ENCODE peak calls at places on chromosome 2, in six cellular contexts. O is effector CD4-positive, alpha-beta T cell; V is heart right ventricle; Y is activated naive CD4-positive, alpha-beta T cell treated with anti-CD3 and anti-CD28 coated beads, Interleukin-2, amount 10 ng/mL, durations not matched to agents 7 days and 5 days; G is skeletal muscle cell; U is mesothelial cell of epicardium. F is an unnamed sample.

GRCh38 chr2:75475049-75475448 is 85.7 kb downstream of the EVA1A start:
- DNase-seq in G (no peak), V (no peak), O (no peak), Y (no peak), U (no peak), F (no peak)

GRCh38 chr2:188884051-188884450 is 90.1 kb upstream of the COL3A1 start:
- DNase-seq in V (no peak), U (no peak), G (peak), Y (no peak), O (no peak), F (no peak)

GRCh38 chr2:28796620-28797019 is 14.0 kb upstream of the SPDYA start:
- DNase-seq in O (no peak), V (no peak), G (no peak), U (no peak), Y (no peak), F (no peak)

GRCh38 chr2:11168488-11168887 is 13.2 kb downstream of the SLC66A3 start:
- DNase-seq in V (no peak), Y (no peak), U (no peak), G (no peak), O (no peak), F (no peak)

GRCh38 chr2:9071032-9071431 is 67.5 kb upstream of the MBOAT2 start:
- DNase-seq in V (no peak), G (peak), O (no peak), U (no peak), Y (no peak), F (no peak)

GRCh38 chr2:20590704-20591515 is 60.0 kb downstream of the HS1BP3 start:
- DNase-seq in U (no peak), V (peak), Y (peak), O (no peak), G (no peak), F (no peak)

GRCh38 chr2:121284424-121285076 is 452 bp downstream of the TFCP2L1 start:
- DNase-seq in G (no peak), V (no peak), O (no peak), U (no peak), Y (peak), F (no peak)

GRCh38 chr2:204913312-204913711 is 368.0 kb downstream of the PARD3B start:
- DNase-seq in Y (no peak), O (no peak), U (no peak), V (no peak), G (no peak), F (no peak)

GRCh38 chr2:204900487-204900886 is 355.2 kb downstream of the PARD3B start:
- DNase-seq in U (no peak), V (no peak), G (no peak), O (no peak), Y (no peak), F (no peak)